ENCODE peak calls at places on chromosomes 5 and 9, in ten cellular contexts. One of them, this sample, is unnamed.

GRCh38 chr9:78365979-78366697 is 69.2 kb downstream of the PSAT1 start:
- DNase-seq in nephron progenitor cell: no peak
- DNase-seq in iPS-NIHi11: no peak
- DNase-seq in NCI-H146: no peak
- DNase-seq in stimulated activated CD4-positive, alpha-beta T cell treated with anti-CD3 and anti-CD28 coated beads, Interleukin-1b, Interleukin-23, amount 100 ng/mL, for 24 hours: no peak
- DNase-seq in uterus: no peak
- DNase-seq in Kasumi-1: peak
- DNase-seq in frontal cortex: peak
- DNase-seq in astrocyte of the spinal cord: peak
- DNase-seq in T-cell: no peak
- DNase-seq in this sample: peak

GRCh38 chr9:132447346-132447745 is 37.3 kb downstream of the CFAP77 start:
- DNase-seq in nephron progenitor cell: peak
- DNase-seq in iPS-NIHi11: peak
- DNase-seq in NCI-H146: no peak
- DNase-seq in stimulated activated CD4-positive, alpha-beta T cell treated with anti-CD3 and anti-CD28 coated beads, Interleukin-1b, Interleukin-23, amount 100 ng/mL, for 24 hours: no peak
- DNase-seq in uterus: no peak
- DNase-seq in Kasumi-1: no peak
- DNase-seq in frontal cortex: no peak
- DNase-seq in astrocyte of the spinal cord: no peak
- DNase-seq in T-cell: no peak
- DNase-seq in this sample: no peak

GRCh38 chr9:130522233-130522808 is 57.1 kb upstream of the FUBP3 start:
- DNase-seq in nephron progenitor cell: no peak
- DNase-seq in iPS-NIHi11: peak
- DNase-seq in NCI-H146: no peak
- DNase-seq in stimulated activated CD4-positive, alpha-beta T cell treated with anti-CD3 and anti-CD28 coated beads, Interleukin-1b, Interleukin-23, amount 100 ng/mL, for 24 hours: no peak
- DNase-seq in uterus: no peak
- DNase-seq in Kasumi-1: no peak
- DNase-seq in frontal cortex: no peak
- DNase-seq in astrocyte of the spinal cord: no peak
- DNase-seq in T-cell: no peak
- DNase-seq in this sample: no peak

GRCh38 chr5:65924366-65925093 is 1.8 kb upstream of the ERBIN start:
- DNase-seq in nephron progenitor cell: no peak
- DNase-seq in iPS-NIHi11: peak
- DNase-seq in NCI-H146: peak
- DNase-seq in stimulated activated CD4-positive, alpha-beta T cell treated with anti-CD3 and anti-CD28 coated beads, Interleukin-1b, Interleukin-23, amount 100 ng/mL, for 24 hours: no peak
- DNase-seq in uterus: no peak
- DNase-seq in Kasumi-1: peak
- DNase-seq in frontal cortex: no peak
- DNase-seq in astrocyte of the spinal cord: peak
- DNase-seq in T-cell: no peak
- DNase-seq in this sample: peak

GRCh38 chr5:67648201-67648671 is 451.6 kb upstream of the CD180 start:
- DNase-seq in nephron progenitor cell: no peak
- DNase-seq in iPS-NIHi11: no peak
- DNase-seq in NCI-H146: no peak
- DNase-seq in stimulated activated CD4-positive, alpha-beta T cell treated with anti-CD3 and anti-CD28 coated beads, Interleukin-1b, Interleukin-23, amount 100 ng/mL, for 24 hours: no peak
- DNase-seq in uterus: peak
- DNase-seq in Kasumi-1: no peak
- DNase-seq in frontal cortex: no peak
- DNase-seq in astrocyte of the spinal cord: peak
- DNase-seq in T-cell: no peak
- DNase-seq in this sample: peak

GRCh38 chr9:136662656-136663310 is at the start of gene EGFL7:
- DNase-seq in nephron progenitor cell: no peak
- DNase-seq in iPS-NIHi11: no peak
- DNase-seq in NCI-H146: no peak
- DNase-seq in stimulated activated CD4-positive, alpha-beta T cell treated with anti-CD3 and anti-CD28 coated beads, Interleukin-1b, Interleukin-23, amount 100 ng/mL, for 24 hours: no peak
- DNase-seq in uterus: no peak
- DNase-seq in Kasumi-1: no peak
- DNase-seq in frontal cortex: peak
- DNase-seq in astrocyte of the spinal cord: no peak
- DNase-seq in T-cell: no peak
- DNase-seq in this sample: no peak

GRCh38 chr5:44446399-44446798 is 57.2 kb upstream of the FGF10 start:
- DNase-seq in nephron progenitor cell: no peak
- DNase-seq in iPS-NIHi11: no peak
- DNase-seq in NCI-H146: no peak
- DNase-seq in stimulated activated CD4-positive, alpha-beta T cell treated with anti-CD3 and anti-CD28 coated beads, Interleukin-1b, Interleukin-23, amount 100 ng/mL, for 24 hours: no peak
- DNase-seq in uterus: no peak
- DNase-seq in Kasumi-1: no peak
- DNase-seq in frontal cortex: no peak
- DNase-seq in astrocyte of the spinal cord: no peak
- DNase-seq in T-cell: no peak
- DNase-seq in this sample: no peak

GRCh38 chr9:123996731-123997421 is 14.7 kb upstream of the LHX2 start:
- DNase-seq in nephron progenitor cell: no peak
- DNase-seq in iPS-NIHi11: no peak
- DNase-seq in NCI-H146: no peak
- DNase-seq in stimulated activated CD4-positive, alpha-beta T cell treated with anti-CD3 and anti-CD28 coated beads, Interleukin-1b, Interleukin-23, amount 100 ng/mL, for 24 hours: peak
- DNase-seq in uterus: no peak
- DNase-seq in Kasumi-1: peak
- DNase-seq in frontal cortex: no peak
- DNase-seq in astrocyte of the spinal cord: no peak
- DNase-seq in T-cell: no peak
- DNase-seq in this sample: no peak

GRCh38 chr9:125649826-125650225 is 57.2 kb downstream of the MAPKAP1 start:
- DNase-seq in nephron progenitor cell: no peak
- DNase-seq in iPS-NIHi11: no peak
- DNase-seq in NCI-H146: no peak
- DNase-seq in stimulated activated CD4-positive, alpha-beta T cell treated with anti-CD3 and anti-CD28 coated beads, Interleukin-1b, Interleukin-23, amount 100 ng/mL, for 24 hours: no peak
- DNase-seq in uterus: no peak
- DNase-seq in Kasumi-1: no peak
- DNase-seq in frontal cortex: no peak
- DNase-seq in astrocyte of the spinal cord: no peak
- DNase-seq in T-cell: no peak
- DNase-seq in this sample: no peak

GRCh38 chr5:151096001-151096373 is 15.2 kb upstream of the TNIP1 start:
- DNase-seq in nephron progenitor cell: no peak
- DNase-seq in iPS-NIHi11: no peak
- DNase-seq in NCI-H146: no peak
- DNase-seq in stimulated activated CD4-positive, alpha-beta T cell treated with anti-CD3 and anti-CD28 coated beads, Interleukin-1b, Interleukin-23, amount 100 ng/mL, for 24 hours: no peak
- DNase-seq in uterus: no peak
- DNase-seq in Kasumi-1: no peak
- DNase-seq in frontal cortex: no peak
- DNase-seq in astrocyte of the spinal cord: no peak
- DNase-seq in T-cell: no peak
- DNase-seq in this sample: no peak

GRCh38 chr9:95574176-95574575 is 57.4 kb upstream of the PTCH1 start:
- DNase-seq in nephron progenitor cell: no peak
- DNase-seq in iPS-NIHi11: no peak
- DNase-seq in NCI-H146: no peak
- DNase-seq in stimulated activated CD4-positive, alpha-beta T cell treated with anti-CD3 and anti-CD28 coated beads, Interleukin-1b, Interleukin-23, amount 100 ng/mL, for 24 hours: no peak
- DNase-seq in uterus: no peak
- DNase-seq in Kasumi-1: no peak
- DNase-seq in frontal cortex: no peak
- DNase-seq in astrocyte of the spinal cord: no peak
- DNase-seq in T-cell: peak
- DNase-seq in this sample: peak

GRCh38 chr5:105350406-105351140 is 1788.0 kb upstream of the NUDT12 start:
- DNase-seq in nephron progenitor cell: no peak
- DNase-seq in iPS-NIHi11: no peak
- DNase-seq in NCI-H146: no peak
- DNase-seq in stimulated activated CD4-positive, alpha-beta T cell treated with anti-CD3 and anti-CD28 coated beads, Interleukin-1b, Interleukin-23, amount 100 ng/mL, for 24 hours: no peak
- DNase-seq in uterus: no peak
- DNase-seq in Kasumi-1: no peak
- DNase-seq in frontal cortex: no peak
- DNase-seq in astrocyte of the spinal cord: no peak
- DNase-seq in T-cell: no peak
- DNase-seq in this sample: no peak

GRCh38 chr9:7592321-7593319 is 207.0 kb downstream of the DMAC1 start:
- DNase-seq in nephron progenitor cell: no peak
- DNase-seq in iPS-NIHi11: peak
- DNase-seq in NCI-H146: no peak
- DNase-seq in stimulated activated CD4-positive, alpha-beta T cell treated with anti-CD3 and anti-CD28 coated beads, Interleukin-1b, Interleukin-23, amount 100 ng/mL, for 24 hours: no peak
- DNase-seq in uterus: no peak
- DNase-seq in Kasumi-1: no peak
- DNase-seq in frontal cortex: no peak
- DNase-seq in astrocyte of the spinal cord: no peak
- DNase-seq in T-cell: no peak
- DNase-seq in this sample: no peak

GRCh38 chr5:35001842-35002241 is 45.9 kb downstream of the AGXT2 start:
- DNase-seq in nephron progenitor cell: no peak
- DNase-seq in iPS-NIHi11: no peak
- DNase-seq in NCI-H146: no peak
- DNase-seq in stimulated activated CD4-positive, alpha-beta T cell treated with anti-CD3 and anti-CD28 coated beads, Interleukin-1b, Interleukin-23, amount 100 ng/mL, for 24 hours: no peak
- DNase-seq in uterus: no peak
- DNase-seq in Kasumi-1: no peak
- DNase-seq in frontal cortex: no peak
- DNase-seq in astrocyte of the spinal cord: no peak
- DNase-seq in T-cell: no peak
- DNase-seq in this sample: no peak

GRCh38 chr5:42858031-42858643 is 46.4 kb upstream of the SELENOP start:
- DNase-seq in nephron progenitor cell: no peak
- DNase-seq in iPS-NIHi11: no peak
- DNase-seq in NCI-H146: no peak
- DNase-seq in stimulated activated CD4-positive, alpha-beta T cell treated with anti-CD3 and anti-CD28 coated beads, Interleukin-1b, Interleukin-23, amount 100 ng/mL, for 24 hours: no peak
- DNase-seq in uterus: no peak
- DNase-seq in Kasumi-1: no peak
- DNase-seq in frontal cortex: no peak
- DNase-seq in astrocyte of the spinal cord: peak
- DNase-seq in T-cell: no peak
- DNase-seq in this sample: peak

GRCh38 chr9:97038551-97038908 is 412 bp downstream of the CTSV start:
- DNase-seq in nephron progenitor cell: no peak
- DNase-seq in iPS-NIHi11: no peak
- DNase-seq in NCI-H146: no peak
- DNase-seq in stimulated activated CD4-positive, alpha-beta T cell treated with anti-CD3 and anti-CD28 coated beads, Interleukin-1b, Interleukin-23, amount 100 ng/mL, for 24 hours: no peak
- DNase-seq in uterus: no peak
- DNase-seq in Kasumi-1: no peak
- DNase-seq in frontal cortex: no peak
- DNase-seq in astrocyte of the spinal cord: no peak
- DNase-seq in T-cell: no peak
- DNase-seq in this sample: no peak

GRCh38 chr5:168366124-168366523 is 74.7 kb downstream of the WWC1 start:
- DNase-seq in nephron progenitor cell: no peak
- DNase-seq in iPS-NIHi11: no peak
- DNase-seq in NCI-H146: no peak
- DNase-seq in stimulated activated CD4-positive, alpha-beta T cell treated with anti-CD3 and anti-CD28 coated beads, Interleukin-1b, Interleukin-23, amount 100 ng/mL, for 24 hours: no peak
- DNase-seq in uterus: no peak
- DNase-seq in Kasumi-1: no peak
- DNase-seq in frontal cortex: no peak
- DNase-seq in astrocyte of the spinal cord: peak
- DNase-seq in T-cell: no peak
- DNase-seq in this sample: no peak

GRCh38 chr9:81564632-81565031 is 124.7 kb downstream of the TLE1 start:
- DNase-seq in nephron progenitor cell: no peak
- DNase-seq in iPS-NIHi11: no peak
- DNase-seq in NCI-H146: no peak
- DNase-seq in stimulated activated CD4-positive, alpha-beta T cell treated with anti-CD3 and anti-CD28 coated beads, Interleukin-1b, Interleukin-23, amount 100 ng/mL, for 24 hours: no peak
- DNase-seq in uterus: no peak
- DNase-seq in Kasumi-1: no peak
- DNase-seq in frontal cortex: no peak
- DNase-seq in astrocyte of the spinal cord: no peak
- DNase-seq in T-cell: no peak
- DNase-seq in this sample: no peak